ENCODE peak calls at places on chromosomes 16 and 17, in nine cellular contexts. Z, V, W, O, P, Y, A, K and M are unnamed samples.
A peak's percentile ranks its signal among the peaks of the same experiment; 100 is the strongest.

GRCh38 chr17:40323731-40324650 is 15.0 kb downstream of the RARA start:
- DNase-seq in Z (no peak), V (no peak), W (peak; percentile 53), O (peak; percentile 72), P (peak; percentile 92), Y (no peak), A (no peak), K (no peak), M (no peak)

GRCh38 chr17:4914009-4914408 is 11.1 kb upstream of the CHRNE start:
- DNase-seq in Z (no peak), V (no peak), W (no peak), O (peak; percentile 56), P (peak; percentile 34), Y (no peak), A (no peak), K (no peak), M (peak; percentile 27)

GRCh38 chr17:6231886-6232767 is 161.9 kb downstream of the WSCD1 start:
- DNase-seq in Z (no peak), V (no peak), W (peak; percentile 69), O (peak; percentile 38), P (no peak), Y (no peak), A (peak; percentile 40), K (no peak), M (peak; percentile 76)

GRCh38 chr16:77993586-77993985 is 28.8 kb upstream of the CLEC3A start:
- DNase-seq in Z (no peak), V (no peak), W (peak; percentile 48), O (no peak), P (no peak), Y (no peak), A (no peak), K (no peak), M (no peak)

GRCh38 chr17:63701477-63702222 is 1.7 kb upstream of the LIMD2 start:
- DNase-seq in Z (no peak), V (no peak), W (no peak), O (no peak), P (no peak), Y (no peak), A (no peak), K (no peak), M (no peak)

GRCh38 chr17:78325076-78325712 is 34.7 kb downstream of the SOCS3 start:
- DNase-seq in Z (no peak), V (no peak), W (peak; percentile 73), O (peak; percentile 88), P (peak; percentile 79), Y (no peak), A (peak; percentile 87), K (no peak), M (peak; percentile 50)

GRCh38 chr16:50173318-50173717 is 20.2 kb downstream of the TENT4B start:
- DNase-seq in Z (no peak), V (no peak), W (no peak), O (no peak), P (no peak), Y (no peak), A (no peak), K (no peak), M (no peak)

GRCh38 chr17:63697341-63698286 is 2.3 kb downstream of the LIMD2 start:
- DNase-seq in Z (peak; percentile 69), V (no peak), W (no peak), O (peak; percentile 50), P (peak; percentile 39), Y (no peak), A (no peak), K (peak; percentile 42), M (peak; percentile 55)

GRCh38 chr16:19375561-19376158 is 42.0 kb upstream of the TMC5 start:
- DNase-seq in Z (peak; percentile 70), V (no peak), W (peak; percentile 34), O (peak; percentile 72), P (peak; percentile 71), Y (peak; percentile 53), A (no peak), K (peak; percentile 62), M (peak; percentile 64)

GRCh38 chr17:77313831-77314230 is 173.1 kb downstream of the SEC14L1 start:
- DNase-seq in Z (no peak), V (peak; percentile 12), W (no peak), O (no peak), P (no peak), Y (no peak), A (no peak), K (no peak), M (no peak)

GRCh38 chr16:83599789-83600462 is 207.9 kb upstream of the HSBP1 start:
- DNase-seq in Z (no peak), V (no peak), W (no peak), O (no peak), P (no peak), Y (no peak), A (no peak), K (no peak), M (no peak)

DNA sequence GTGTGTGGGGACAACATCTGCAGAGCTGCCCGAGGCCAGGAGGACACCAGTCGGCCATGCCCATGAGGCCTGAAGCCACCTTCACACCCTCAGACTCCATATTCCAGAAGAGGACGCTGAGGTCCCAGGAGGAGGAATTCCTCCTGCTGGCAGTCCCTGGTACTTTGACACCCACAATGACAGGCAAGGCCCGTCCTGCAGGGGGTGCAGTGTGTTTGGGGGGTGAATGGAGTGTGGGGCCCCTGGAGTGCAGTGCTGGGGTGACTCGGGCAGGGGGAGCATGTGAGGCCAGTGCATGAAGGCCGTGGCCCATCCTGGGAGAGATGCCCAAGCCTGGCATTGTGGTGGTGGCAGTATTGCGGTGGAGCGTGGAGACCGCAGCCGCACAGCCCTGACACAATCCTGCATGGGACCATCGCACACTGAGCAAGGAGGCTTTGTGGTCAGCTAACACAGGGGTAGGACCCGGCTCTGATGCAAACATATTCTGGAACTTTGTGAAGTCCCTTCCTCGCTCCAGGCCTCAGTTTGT is 52.2 kb downstream of the ZDHHC7 start:
- DNase-seq in Z (peak; percentile 56), V (no peak), W (no peak), O (no peak), P (no peak), Y (no peak), A (no peak), K (peak; percentile 38), M (no peak)
- TF ChIP-seq CTCF in Z (peak; percentile 18), V (no peak), W (peak; percentile 7), O (no peak), P (peak; percentile 31), Y (no peak), A (no peak), K (peak; percentile 58), M (peak; percentile 20)

GRCh38 chr17:66304304-66305174 is 2.1 kb downstream of the PRKCA start:
- DNase-seq in Z (peak; percentile 66), V (no peak), W (peak; percentile 51), O (no peak), P (peak; percentile 33), Y (no peak), A (no peak), K (peak; percentile 27), M (peak; percentile 36)
- TF ChIP-seq CTCF in Z (peak; percentile 17), V (no peak), W (no peak), O (no peak), P (no peak), Y (no peak), A (no peak), K (no peak), M (no peak)

GRCh38 chr17:70604854-70605253 is 435.5 kb downstream of the KCNJ2 start:
- DNase-seq in Z (peak; percentile 11), V (no peak), W (no peak), O (no peak), P (no peak), Y (no peak), A (no peak), K (no peak), M (no peak)
- TF ChIP-seq CTCF in Z (no peak), V (no peak), W (no peak), O (no peak), P (no peak), Y (no peak), A (no peak), K (no peak), M (no peak)

GRCh38 chr17:20271016-20271610 is 196.2 kb downstream of the LGALS9B start:
- DNase-seq in Z (no peak), V (no peak), W (peak; percentile 11), O (no peak), P (no peak), Y (no peak), A (no peak), K (no peak), M (no peak)

GRCh38 chr17:20275653-20276052 is 191.7 kb downstream of the LGALS9B start:
- DNase-seq in Z (no peak), V (no peak), W (no peak), O (no peak), P (no peak), Y (no peak), A (no peak), K (no peak), M (no peak)

GRCh38 chr17:20276430-20276829 is 190.9 kb downstream of the LGALS9B start:
- DNase-seq in Z (no peak), V (no peak), W (no peak), O (no peak), P (no peak), Y (no peak), A (no peak), K (no peak), M (no peak)

GRCh38 chr17:20270336-20270735 is 197.0 kb downstream of the LGALS9B start:
- DNase-seq in Z (no peak), V (no peak), W (no peak), O (no peak), P (no peak), Y (no peak), A (no peak), K (no peak), M (no peak)

DNA sequence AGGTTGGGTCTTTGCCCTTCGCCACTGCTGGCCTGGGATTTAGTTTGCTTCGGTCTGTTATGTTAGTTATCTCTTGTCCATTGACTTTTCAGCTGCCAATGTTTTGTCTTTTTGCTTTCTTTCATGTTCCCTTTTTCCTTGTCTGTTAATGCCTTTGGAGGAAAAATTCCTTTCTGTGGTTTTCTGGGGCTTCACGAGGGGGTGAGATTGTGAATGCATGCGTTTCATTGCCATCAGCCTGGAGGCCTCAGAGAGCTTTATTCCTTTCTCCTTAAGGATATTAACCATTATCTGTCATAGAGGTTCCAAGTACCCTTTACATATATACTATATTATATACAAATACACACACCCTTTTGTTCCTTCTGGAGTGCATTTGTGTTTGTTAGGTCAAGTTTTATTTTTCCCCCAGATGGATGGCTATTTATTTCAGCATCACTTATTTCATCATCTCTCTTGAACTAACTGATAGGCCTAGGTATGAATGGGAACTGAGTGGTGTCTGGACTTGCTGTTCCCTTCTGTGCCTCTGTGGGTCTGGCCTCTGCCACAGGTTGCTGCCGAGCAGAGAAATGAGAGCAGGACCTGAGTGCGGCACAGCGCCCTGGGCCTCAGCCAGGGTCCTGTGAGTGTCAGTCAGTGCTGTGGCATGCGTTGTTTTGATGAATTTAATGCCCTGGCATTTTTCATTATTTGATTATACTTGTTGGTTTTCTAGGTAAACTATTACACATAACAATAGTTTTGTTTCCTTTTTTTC is 193.4 kb downstream of the LGALS9B start:
- DNase-seq in Z (no peak), V (no peak), W (no peak), O (no peak), P (no peak), Y (no peak), A (no peak), K (no peak), M (no peak)
- TF ChIP-seq CTCF in Z (no peak), V (no peak), W (no peak), O (no peak), P (no peak), Y (no peak), A (no peak), K (no peak), M (no peak)